ENCODE peak calls at places on chromosomes 16 and 17, in four cellular contexts. Z is neuronal stem cell, M is prostate gland, Q is MM.1S. T is an unnamed sample. For H3K27me3 and H3K36me3, the result is how much of the 10 kb centered on the place peaks cover.

GRCh38 chr16:27945233-27945975 is 118.1 kb downstream of the GSG1L start:
- DNase-seq in Z (no peak), M (no peak), Q (no peak), T (no peak)

GRCh38 chr16:505479-506245 is 21.9 kb upstream of the CAPN15 start:
- DNase-seq in Z (no peak), M (no peak), Q (no peak), T (no peak)

GRCh38 chr17:64781013-64781392 is 118.9 kb upstream of the SMURF2 start:
- DNase-seq in Z (no peak), M (no peak), Q (no peak), T (no peak)

GRCh38 chr16:2459647-2460390 is at the start of gene TEDC2:
- DNase-seq in Z (peak), M (peak), Q (peak), T (peak)

GRCh38 chr17:5234645-5235576 is at the start of gene SCIMP:
- DNase-seq in Z (no peak), M (no peak), Q (no peak), T (peak)

GRCh38 chr16:49467540-49468372 is 94.2 kb downstream of the C16orf78 start:
- DNase-seq in Z (no peak), M (no peak), Q (no peak), T (no peak)

GRCh38 chr16:56789360-56789759 is 59.4 kb downstream of the NUP93 start:
- DNase-seq in Z (no peak), M (peak), Q (peak), T (no peak)

GRCh38 chr16:23374721-23375120 is 72.6 kb downstream of the SCNN1B start:
- DNase-seq in Z (no peak), M (no peak), Q (no peak), T (no peak)

GRCh38 chr16:1048442-1049112 is 24.0 kb upstream of the SSTR5 start:
- DNase-seq in Z (peak), M (no peak), Q (no peak), T (peak)

GRCh38 chr17:13544755-13545154 is 57.0 kb downstream of the HS3ST3A1 start:
- DNase-seq in Z (no peak), M (no peak), Q (no peak), T (no peak)

GRCh38 chr17:2940352-2940751 is 123.1 kb downstream of the OR1D5 start:
- DNase-seq in Z (no peak), M (peak), Q (no peak), T (no peak)

GRCh38 chr17:81518785-81519283 is 6.2 kb upstream of the ACTG1 start:
- DNase-seq in Z (no peak), M (no peak), Q (peak), T (no peak)

GRCh38 chr16:5738586-5738985 is 641.0 kb upstream of the EEF2KMT start:
- DNase-seq in Z (no peak), M (no peak), Q (no peak), T (no peak)

GRCh38 chr17:46212634-46213435 is 19.6 kb upstream of the KANSL1 start:
- DNase-seq in Z (peak), M (peak), Q (peak), T (peak)

GRCh38 chr17:12415031-12415430 is 250.7 kb upstream of the MYOCD start:
- DNase-seq in Z (no peak), M (no peak), Q (no peak), T (no peak)

GRCh38 chr17:77223642-77224420 is 83.1 kb downstream of the SEC14L1 start:
- DNase-seq in Z (no peak), M (no peak), Q (no peak), T (no peak)

GRCh38 chr17:28405632-28406477 is at the start of gene SLC46A1:
- DNase-seq in Z (no peak), M (peak), Q (peak), T (no peak)

GRCh38 chr17:72266099-72266852 is 145.5 kb downstream of the SOX9 start:
- DNase-seq in Z (no peak), M (peak), Q (no peak), T (no peak)

GRCh38 chr16:3578610-3579551 is 1.7 kb upstream of the NLRC3 start:
- DNase-seq in Z (peak), M (no peak), Q (peak), T (no peak)

GRCh38 chr16:4271176-4272113 is 1.4 kb downstream of the TFAP4 start:
- DNase-seq in Z (peak), M (peak), Q (peak), T (peak)

GRCh38 chr17:2138318-2138717 is 83.4 kb downstream of the HIC1 start:
- DNase-seq in Z (no peak), M (no peak), Q (peak), T (no peak)

GRCh38 chr17:3551189-3551588 is 6.4 kb downstream of the TRPV3 start:
- DNase-seq in Z (no peak), M (no peak), Q (no peak), T (no peak)

GRCh38 chr17:81064746-81065475 is 30.0 kb downstream of the BAIAP2 start:
- DNase-seq in Z (no peak), M (no peak), Q (no peak), T (no peak)

GRCh38 chr17:66654341-66654740 is 180.6 kb upstream of the CACNG5 start:
- DNase-seq in Z (no peak), M (no peak), Q (no peak), T (peak)

GRCh38 chr17:43655702-43656275 is 5.9 kb downstream of the MEOX1 start:
- DNase-seq in Z (no peak), M (no peak), Q (no peak), T (no peak)

GRCh38 chr17:49196520-49196919 is 13.9 kb downstream of the GNGT2 start:
- DNase-seq in Z (no peak), M (no peak), Q (no peak), T (no peak)

GRCh38 chr16:89687092-89687940 is 827 bp downstream of the CDK10 start:
- DNase-seq in Z (no peak), M (no peak), Q (peak), T (no peak)

GRCh38 chr16:67150058-67150832 is 553 bp downstream of the B3GNT9 start:
- DNase-seq in Z (no peak), M (no peak), Q (peak), T (no peak)

GRCh38 chr16:29784901-29785500 is 5.5 kb upstream of the KIF22 start:
- DNase-seq in Z (peak), M (peak), Q (peak), T (no peak)

GRCh38 chr17:44546711-44547606 is 10.3 kb upstream of the FZD2 start:
- DNase-seq in Z (no peak), M (no peak), Q (no peak), T (no peak)

GRCh38 chr16:2148714-2149629 is 547 bp downstream of the RAB26 start:
- DNase-seq in Z (no peak), M (no peak), Q (peak), T (no peak)

GRCh38 chr17:66353937-66354401 is 51.6 kb downstream of the PRKCA start:
- DNase-seq in Z (no peak), M (no peak), Q (no peak), T (no peak)

GRCh38 chr17:50919321-50920040 is 53.3 kb upstream of the TOB1 start:
- DNase-seq in Z (peak), M (peak), Q (peak), T (peak)

GRCh38 chr17:65349916-65350315 is 211.5 kb downstream of the AXIN2 start:
- DNase-seq in Z (no peak), M (no peak), Q (no peak), T (no peak)

GRCh38 chr16:81836279-81837054 is 57.4 kb downstream of the PLCG2 start:
- DNase-seq in Z (no peak), M (no peak), Q (peak), T (no peak)

GRCh38 chr16:2339521-2340484 is 725 bp downstream of the ABCA3 start:
- DNase-seq in Z (peak), M (peak), Q (peak), T (peak)

GRCh38 chr17:3534881-3535252 is 22.7 kb downstream of the TRPV3 start:
- DNase-seq in Z (no peak), M (no peak), Q (no peak), T (no peak)

GRCh38 chr17:77869665-77870132 is 88.8 kb upstream of the TNRC6C start:
- DNase-seq in Z (no peak), M (no peak), Q (peak), T (no peak)

GRCh38 chr16:69554495-69554894 is 11.3 kb upstream of the NFAT5 start:
- DNase-seq in Z (no peak), M (no peak), Q (no peak), T (no peak)

GRCh38 chr16:48335961-48336360 is 49.3 kb downstream of the SIAH1 start:
- DNase-seq in Z (no peak), M (no peak), Q (no peak), T (no peak)
- H3K27ac ChIP-seq in Z (no peak), M (no peak), Q (no peak), T (no peak)

GRCh38 chr17:8830141-8830540 is 31.0 kb upstream of the MFSD6L start:
- DNase-seq in Z (no peak), M (no peak), Q (no peak), T (no peak)

GRCh38 chr17:8828517-8828875 is 29.3 kb upstream of the MFSD6L start:
- DNase-seq in Z (no peak), M (no peak), Q (no peak), T (no peak)

GRCh38 chr17:8832711-8833352 is 33.7 kb upstream of the MFSD6L start:
- DNase-seq in Z (peak), M (no peak), Q (no peak), T (no peak)

GRCh38 chr17:8829036-8829941 is 30.1 kb upstream of the MFSD6L start:
- DNase-seq in Z (no peak), M (no peak), Q (no peak), T (no peak)

GRCh38 chr17:8831234-8831849 is 32.2 kb upstream of the MFSD6L start:
- DNase-seq in Z (no peak), M (no peak), Q (no peak), T (no peak)
- H3K27me3 ChIP-seq in Z (under half), M (under half), Q (under half), T (under half)

DNA sequence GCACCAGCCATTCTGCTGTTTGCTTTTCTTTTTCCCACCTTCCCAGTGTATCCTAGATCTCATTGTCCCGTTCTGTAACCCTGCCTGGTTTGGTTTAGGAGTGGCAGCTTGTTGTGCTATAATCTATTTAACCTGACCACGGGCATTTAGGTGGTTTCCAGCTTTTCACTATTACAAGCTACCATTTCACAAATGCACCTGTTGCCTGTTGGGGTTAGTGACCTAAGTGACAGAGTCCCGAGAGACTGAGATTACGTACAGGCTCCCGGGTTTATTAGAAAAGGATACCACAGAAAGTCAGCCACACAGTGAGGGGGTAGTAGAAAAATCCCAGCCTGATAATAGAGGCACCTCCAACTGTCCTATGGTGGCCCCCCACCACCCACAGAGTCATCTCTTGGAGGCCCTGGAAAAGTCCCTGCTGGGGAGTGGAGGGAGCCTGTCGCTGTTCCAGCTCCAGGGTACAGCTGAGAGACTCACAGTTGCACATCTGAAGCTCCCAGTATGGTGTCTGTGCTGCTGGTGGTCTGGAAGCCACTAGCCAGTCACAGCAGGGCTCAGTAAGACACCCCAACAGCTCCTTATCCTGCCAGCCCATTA is 21.2 kb downstream of the CLEC16A start:
- DNase-seq in Z (no peak), M (no peak), Q (peak), T (no peak)
- H3K36me3 ChIP-seq in Z (under half), M (under half), Q (under half), T (under half)

DNA sequence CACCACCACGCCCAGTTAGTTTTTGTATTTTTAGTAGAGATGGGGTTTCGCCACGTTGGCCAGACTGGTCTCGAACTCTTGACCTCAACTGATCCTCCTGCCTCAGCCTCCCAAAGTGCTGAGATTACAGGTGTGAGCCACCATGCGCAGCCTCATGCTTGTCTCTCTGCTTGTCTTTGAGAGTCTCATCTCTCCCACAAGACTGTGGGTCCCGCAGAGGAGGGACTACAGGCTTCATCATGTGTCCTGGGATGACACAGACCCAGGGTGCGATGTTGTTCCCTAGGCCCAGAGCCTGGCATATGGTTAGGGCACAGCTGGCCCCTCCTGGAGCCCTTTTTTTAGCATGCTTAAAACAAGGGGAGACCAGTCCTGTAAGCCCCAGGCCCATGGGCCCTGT is 101.9 kb downstream of the NDE1 start:
- DNase-seq in Z (no peak), M (no peak), Q (no peak), T (no peak)
- H3K27ac ChIP-seq in Z (no peak), M (no peak), Q (no peak), T (no peak)

GRCh38 chr17:8961861-8962260 is 3.6 kb downstream of the PIK3R5 start:
- DNase-seq in Z (no peak), M (no peak), Q (no peak), T (no peak)
- H3K27me3 ChIP-seq in Z (under half), M (under half), Q (under half), T (under half)

T was measured in tibial nerve.